ENCODE peak calls at places on chromosomes 4 and X, in nine cellular contexts. M, H, A, T, K, S, B, Z and X are unnamed samples.

GRCh38 chr4:143375326-143376073 is 38.8 kb downstream of the GAB1 start:
- DNase-seq in M (no peak), H (peak), A (peak), T (peak), K (no peak), S (no peak), B (no peak), Z (peak), X (peak)

GRCh38 chr4:122842984-122843531 is 16.4 kb downstream of the FGF2 start:
- DNase-seq in M (no peak), H (peak), A (peak), T (peak), K (peak), S (no peak), B (no peak), Z (no peak), X (no peak)

GRCh38 chrX:40152173-40152705 is 54.5 kb upstream of the BCOR start:
- DNase-seq in M (no peak), H (peak), A (no peak), T (peak), K (no peak), S (no peak), B (no peak), Z (no peak), X (no peak)

GRCh38 chr4:110071466-110071865 is 126.9 kb downstream of the ELOVL6 start:
- DNase-seq in M (no peak), H (no peak), A (no peak), T (no peak), K (no peak), S (no peak), B (no peak), Z (no peak), X (no peak)

GRCh38 chr4:94285666-94286065 is 57.0 kb downstream of the HPGDS start:
- DNase-seq in M (no peak), H (no peak), A (no peak), T (no peak), K (no peak), S (no peak), B (no peak), Z (no peak), X (peak)

GRCh38 chrX:123311486-123311885 is 127.4 kb downstream of the GRIA3 start:
- DNase-seq in M (no peak), H (no peak), A (no peak), T (no peak), K (no peak), S (no peak), B (no peak), Z (no peak), X (no peak)

GRCh38 chrX:118730500-118731247 is 3.3 kb downstream of the IL13RA1 start:
- DNase-seq in M (no peak), H (peak), A (peak), T (peak), K (no peak), S (no peak), B (peak), Z (peak), X (peak)

GRCh38 chr4:1907848-1908525 is 36.8 kb downstream of the NSD2 start:
- DNase-seq in M (peak), H (no peak), A (no peak), T (no peak), K (no peak), S (no peak), B (no peak), Z (no peak), X (no peak)

GRCh38 chr4:26402458-26402857 is 81.6 kb downstream of the RBPJ start:
- DNase-seq in M (no peak), H (no peak), A (no peak), T (no peak), K (no peak), S (no peak), B (no peak), Z (no peak), X (no peak)

GRCh38 chr4:46975841-46976551 is 17.4 kb downstream of the GABRA4 start:
- DNase-seq in M (no peak), H (no peak), A (no peak), T (no peak), K (no peak), S (no peak), B (no peak), Z (peak), X (no peak)

GRCh38 chr4:147409350-147409749 is 71.5 kb upstream of the EDNRA start:
- DNase-seq in M (no peak), H (no peak), A (no peak), T (no peak), K (no peak), S (no peak), B (no peak), Z (peak), X (no peak)

GRCh38 chr4:42284030-42284429 is 113.3 kb upstream of the SHISA3 start:
- DNase-seq in M (no peak), H (no peak), A (no peak), T (no peak), K (no peak), S (no peak), B (no peak), Z (no peak), X (no peak)

GRCh38 chr4:182530451-182530850 is 287.2 kb downstream of the TENM3 start:
- DNase-seq in M (no peak), H (no peak), A (no peak), T (no peak), K (no peak), S (no peak), B (no peak), Z (no peak), X (no peak)

GRCh38 chrX:9318213-9318612 is 146.6 kb upstream of the TBL1X start:
- DNase-seq in M (no peak), H (peak), A (no peak), T (no peak), K (no peak), S (no peak), B (no peak), Z (no peak), X (peak)

GRCh38 chr4:77052352-77052751 is 23.4 kb downstream of the CCNI start:
- DNase-seq in M (peak), H (peak), A (peak), T (peak), K (no peak), S (peak), B (no peak), Z (peak), X (peak)

GRCh38 chrX:116841290-116841689 is 378.5 kb upstream of the CT83 start:
- DNase-seq in M (no peak), H (no peak), A (no peak), T (no peak), K (no peak), S (no peak), B (no peak), Z (no peak), X (no peak)

GRCh38 chrX:109735241-109735744 is 2.2 kb upstream of the ACSL4 start:
- DNase-seq in M (no peak), H (no peak), A (no peak), T (no peak), K (no peak), S (no peak), B (no peak), Z (no peak), X (no peak)

GRCh38 chrX:78105944-78106650 is 2.0 kb downstream of the PGK1 start:
- DNase-seq in M (no peak), H (no peak), A (no peak), T (peak), K (no peak), S (no peak), B (no peak), Z (no peak), X (peak)

GRCh38 chr4:946103-946450 is 13.8 kb downstream of the TMEM175 start:
- DNase-seq in M (no peak), H (no peak), A (no peak), T (no peak), K (no peak), S (no peak), B (no peak), Z (no peak), X (no peak)

GRCh38 chrX:53685711-53686110 is 808 bp downstream of the HUWE1 start:
- DNase-seq in M (no peak), H (peak), A (no peak), T (peak), K (no peak), S (no peak), B (no peak), Z (no peak), X (no peak)

GRCh38 chrX:3697701-3698279 is 15.7 kb downstream of the PRKX start:
- DNase-seq in M (no peak), H (no peak), A (no peak), T (peak), K (peak), S (no peak), B (peak), Z (peak), X (peak)

GRCh38 chrX:74534569-74535038 is 79.8 kb downstream of the RLIM start:
- DNase-seq in M (no peak), H (no peak), A (peak), T (peak), K (no peak), S (no peak), B (peak), Z (no peak), X (no peak)

GRCh38 chr4:64388252-64388651 is 21.0 kb downstream of the TECRL start:
- DNase-seq in M (no peak), H (no peak), A (no peak), T (no peak), K (no peak), S (no peak), B (no peak), Z (no peak), X (no peak)

GRCh38 chr4:10816571-10816970 is 132.0 kb upstream of the CLNK start:
- DNase-seq in M (no peak), H (no peak), A (no peak), T (no peak), K (no peak), S (no peak), B (no peak), Z (no peak), X (no peak)

GRCh38 chr4:82898322-82899243 is 2.0 kb upstream of the THAP9 start:
- DNase-seq in M (no peak), H (peak), A (peak), T (peak), K (no peak), S (no peak), B (peak), Z (peak), X (peak)

GRCh38 chrX:152923599-152923998 is 25.7 kb downstream of the ZNF185 start:
- DNase-seq in M (no peak), H (no peak), A (no peak), T (no peak), K (no peak), S (no peak), B (no peak), Z (no peak), X (no peak)

GRCh38 chrX:12548341-12548740 is 242.9 kb upstream of the PRPS2 start:
- DNase-seq in M (no peak), H (no peak), A (no peak), T (no peak), K (no peak), S (no peak), B (no peak), Z (no peak), X (no peak)

GRCh38 chrX:104151037-104151436 is 5.8 kb downstream of the SLC25A53 start:
- DNase-seq in M (no peak), H (no peak), A (no peak), T (no peak), K (no peak), S (no peak), B (no peak), Z (no peak), X (no peak)

GRCh38 chr4:53854991-53855885 is 209.2 kb downstream of the CHIC2 start:
- DNase-seq in M (no peak), H (peak), A (peak), T (peak), K (no peak), S (no peak), B (no peak), Z (peak), X (no peak)

GRCh38 chrX:65695849-65696248 is 28.4 kb downstream of the MSN start:
- DNase-seq in M (no peak), H (no peak), A (no peak), T (no peak), K (no peak), S (no peak), B (no peak), Z (no peak), X (no peak)

GRCh38 chrX:129705988-129706387 is 32.8 kb upstream of the XPNPEP2 start:
- DNase-seq in M (no peak), H (no peak), A (no peak), T (no peak), K (no peak), S (no peak), B (no peak), Z (no peak), X (no peak)

GRCh38 chrX:7828594-7828993 is 14.4 kb upstream of the VCX start:
- DNase-seq in M (no peak), H (peak), A (no peak), T (no peak), K (no peak), S (no peak), B (no peak), Z (no peak), X (no peak)